ENCODE peak calls at places on chromosome 7, in four cellular contexts. V is upper lobe of right lung, U is GM12878, A is HCT116. Q is an unnamed sample. For H3K9me3, the result is how much of the 10 kb centered on the place peaks cover.

GRCh38 chr7:139645572-139646523 is 122.4 kb downstream of the CLEC2L start:
- ATAC-seq in A (peak), V (peak), U (peak), Q (no peak)

GRCh38 chr7:5766321-5766761 is 15.1 kb downstream of the RNF216 start:
- ATAC-seq in V (no peak), U (no peak), A (no peak), Q (peak)

GRCh38 chr7:92717982-92718716 is 118.2 kb downstream of the CDK6 start:
- ATAC-seq in U (peak), A (no peak), V (peak), Q (peak)

GRCh38 chr7:212754-213153 is 20.4 kb downstream of the FAM20C start:
- ATAC-seq in U (no peak), A (no peak), V (no peak), Q (no peak)

GRCh38 chr7:138837627-138838026 is 39.6 kb upstream of the ATP6V0A4 start:
- ATAC-seq in U (no peak), A (no peak), V (peak), Q (no peak)

GRCh38 chr7:95255691-95256090 is 68.6 kb downstream of the PON1 start:
- ATAC-seq in V (no peak), U (no peak), A (no peak), Q (no peak)

GRCh38 chr7:77565917-77566316 is 28.8 kb downstream of the PTPN12 start:
- ATAC-seq in A (no peak), U (no peak), V (peak), Q (no peak)

GRCh38 chr7:32531402-32531801 is 36.1 kb downstream of the AVL9 start:
- ATAC-seq in A (no peak), U (no peak), V (no peak), Q (no peak)

GRCh38 chr7:115009736-115010435 is 88.0 kb downstream of the MDFIC start:
- ATAC-seq in U (no peak), A (no peak), V (peak), Q (peak)

GRCh38 chr7:123662755-123663154 is 7.1 kb downstream of the LMOD2 start:
- ATAC-seq in V (no peak), A (no peak), U (no peak), Q (no peak)

GRCh38 chr7:70614237-70614984 is 517.5 kb upstream of the GALNT17 start:
- ATAC-seq in A (no peak), V (peak), U (peak), Q (peak)

GRCh38 chr7:123732413-123733091 is 16.3 kb downstream of the WASL start:
- ATAC-seq in A (no peak), U (no peak), V (no peak), Q (no peak)

GRCh38 chr7:75806560-75807307 is 6.9 kb downstream of the CCL24 start:
- ATAC-seq in A (no peak), V (no peak), U (no peak), Q (no peak)

GRCh38 chr7:28784166-28784870 is 173.8 kb downstream of the TRIL start:
- ATAC-seq in V (no peak), A (no peak), U (no peak), Q (no peak)

GRCh38 chr7:27389508-27389907 is 146.9 kb downstream of the EVX1 start:
- ATAC-seq in U (no peak), A (no peak), V (no peak), Q (no peak)

GRCh38 chr7:50409856-50410468 is 40.2 kb downstream of the FIGNL1 start:
- ATAC-seq in V (peak), U (peak), A (no peak), Q (no peak)

GRCh38 chr7:12833829-12834228 is 146.4 kb downstream of the ARL4A start:
- ATAC-seq in V (no peak), A (no peak), U (no peak), Q (no peak)

GRCh38 chr7:37089972-37090371 is 358.7 kb downstream of the ELMO1 start:
- ATAC-seq in U (no peak), V (peak), A (no peak), Q (peak)

GRCh38 chr7:122528879-122529481 is 169.9 kb downstream of the RNF133 start:
- ATAC-seq in U (peak), V (no peak), A (no peak), Q (no peak)

GRCh38 chr7:22052221-22052639 is 106.5 kb upstream of the CDCA7L start:
- ATAC-seq in A (no peak), U (no peak), V (no peak), Q (no peak)

GRCh38 chr7:130381468-130382312 is 1.4 kb downstream of the CPA1 start:
- ATAC-seq in A (peak), V (no peak), U (no peak), Q (no peak)
- TF ChIP-seq CTCF in A (no peak), V (peak), U (no peak), Q (no peak)

GRCh38 chr7:1663243-1663642 is 6.8 kb upstream of the ELFN1 start:
- ATAC-seq in V (no peak), A (no peak), U (no peak), Q (no peak)
- H3K4me3 ChIP-seq in V (no peak), A (no peak), U (no peak), Q (no peak)

DNA sequence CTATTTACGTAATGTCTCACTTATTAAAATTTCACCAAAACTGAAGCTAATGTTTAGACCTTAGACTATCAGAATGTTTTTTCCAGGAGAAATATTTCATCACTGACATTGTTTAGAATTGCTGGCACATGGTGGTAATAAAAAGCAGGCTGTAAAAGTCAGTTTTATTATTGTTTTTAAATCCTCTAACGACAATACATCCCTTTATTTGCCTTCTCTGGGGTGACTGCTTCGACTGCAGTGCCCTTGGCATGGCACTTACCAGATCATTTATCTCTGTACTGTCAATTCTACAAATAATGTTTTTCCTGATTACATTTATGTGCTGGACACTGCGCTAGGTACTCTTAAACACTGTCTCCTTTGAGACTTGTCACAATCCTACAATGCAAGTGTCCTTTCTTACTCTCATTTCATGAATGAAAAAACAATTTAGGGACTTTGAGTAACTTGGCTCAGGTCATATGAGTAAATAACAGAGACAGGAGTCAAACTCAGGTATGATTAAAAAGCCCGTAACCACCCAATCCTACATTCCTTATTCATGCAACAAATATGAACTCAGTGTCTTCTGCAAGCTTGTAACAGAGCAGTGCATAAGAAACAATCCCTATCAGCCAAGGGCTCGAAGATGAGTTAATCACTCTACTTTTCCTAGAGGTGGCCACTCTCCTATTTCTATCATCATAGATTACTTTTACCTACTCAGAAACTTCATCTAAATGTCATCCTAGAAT is 5.6 kb upstream of the ING3 start:
- ATAC-seq in V (no peak), U (no peak), A (no peak), Q (no peak)
- H3K9me3 ChIP-seq in V (under half), U (under half), A (under half), Q (under half)

GRCh38 chr7:129498021-129498420 is 4.3 kb upstream of the SMKR1 start:
- ATAC-seq in U (no peak), A (no peak), V (no peak), Q (no peak)

GRCh38 chr7:129499915-129500463 is 2.3 kb upstream of the SMKR1 start:
- ATAC-seq in A (no peak), U (peak), V (no peak), Q (no peak)

GRCh38 chr7:129503725-129504124 is 1.4 kb downstream of the SMKR1 start:
- ATAC-seq in V (no peak), A (no peak), U (no peak), Q (no peak)

GRCh38 chr7:129501760-129502707 is at the start of gene SMKR1:
- ATAC-seq in A (peak), U (peak), V (peak), Q (peak)

GRCh38 chr7:129502708-129503685 is 666 bp downstream of the SMKR1 start:
- ATAC-seq in A (no peak), U (peak), V (peak), Q (peak)
- TF ChIP-seq CTCF in A (no peak), U (peak), V (no peak), Q (no peak)

DNA sequence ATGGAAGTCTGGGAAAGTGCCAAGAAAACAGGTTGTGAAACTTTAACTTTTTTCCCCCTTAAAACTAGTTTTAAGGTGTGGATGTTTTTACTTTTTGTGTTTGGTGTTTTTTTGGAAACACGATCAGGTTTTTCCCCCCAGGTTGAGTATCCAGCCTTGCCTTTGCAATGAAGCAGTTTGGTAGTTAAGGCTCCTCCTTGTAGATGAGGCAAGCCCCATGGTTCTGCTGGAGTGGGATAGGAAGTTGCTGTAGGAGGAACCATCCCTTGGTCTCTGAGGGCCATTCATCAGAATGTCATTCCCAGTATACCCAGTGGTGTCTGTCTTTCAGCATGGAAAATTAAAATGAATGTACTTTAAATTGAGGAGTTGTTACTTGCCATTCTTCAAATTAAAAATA is 2.7 kb downstream of the CUL1 start:
- ATAC-seq in A (no peak), U (no peak), V (no peak), Q (no peak)
- H3K4me3 ChIP-seq in A (no peak), U (peak), V (peak), Q (peak)

GRCh38 chr7:158238616-158239289 is 348.9 kb downstream of the PTPRN2 start:
- ATAC-seq in U (no peak), A (no peak), V (peak), Q (no peak)

GRCh38 chr7:158241919-158242318 is 345.7 kb downstream of the PTPRN2 start:
- ATAC-seq in A (no peak), U (no peak), V (no peak), Q (no peak)

GRCh38 chr7:158240801-158241200 is 346.8 kb downstream of the PTPRN2 start:
- ATAC-seq in A (no peak), U (no peak), V (no peak), Q (no peak)

GRCh38 chr7:158237672-158238335 is 349.8 kb downstream of the PTPRN2 start:
- ATAC-seq in A (no peak), V (peak), U (no peak), Q (peak)

GRCh38 chr7:158239290-158239981 is 348.2 kb downstream of the PTPRN2 start:
- ATAC-seq in U (no peak), A (no peak), V (no peak), Q (no peak)
- H3K9me3 ChIP-seq in U (under half), A (under half), V (under half), Q (under half)

GRCh38 chr7:30135551-30136271 is 925 bp downstream of the MTURN start:
- ATAC-seq in U (peak), V (peak), A (peak), Q (peak)

GRCh38 chr7:30136339-30136738 is 1.6 kb downstream of the MTURN start:
- ATAC-seq in V (peak), A (no peak), U (no peak), Q (no peak)

GRCh38 chr7:30135271-30135550 is 425 bp downstream of the MTURN start:
- ATAC-seq in V (peak), A (no peak), U (no peak), Q (peak)

GRCh38 chr7:30134011-30134410 is 775 bp upstream of the MTURN start:
- ATAC-seq in U (no peak), A (no peak), V (peak), Q (peak)

GRCh38 chr7:30134523-30135270 is at the start of gene MTURN:
- ATAC-seq in U (peak), V (peak), A (peak), Q (peak)
- TF ChIP-seq CTCF in U (no peak), V (no peak), A (no peak), Q (no peak)

GRCh38 chr7:44583145-44583544 is 1.1 kb upstream of the TMED4 start:
- ATAC-seq in V (no peak), U (no peak), A (no peak), Q (no peak)
- H3K4me3 ChIP-seq in V (peak), U (peak), A (peak), Q (peak)

Q was measured in gastroesophageal sphincter.